ENCODE peak calls at places on chromosomes 6 and 20, in four cellular contexts. X is natural killer cell treated with Interleukin-12 subunit alpha and Interleukin-12 subunit beta and Interleukin-15 and Interleukin-18, amount 100 ng/mL, for 72 hours; V is iPS-NIHi11; B is progenitor cell of endocrine pancreas. L is an unnamed sample.

GRCh38 chr20:38833857-38834164 is 28.3 kb downstream of the PPP1R16B start:
- DNase-seq in X (no peak), V (no peak), B (no peak), L (no peak)

GRCh38 chr6:39217177-39217864 is 12.0 kb downstream of the KCNK5 start:
- DNase-seq in X (peak), V (no peak), B (no peak), L (no peak)

GRCh38 chr6:63573899-63574553 is 1.7 kb downstream of the LOC128125822 start:
- DNase-seq in X (peak), V (peak), B (peak), L (peak)

GRCh38 chr6:157410088-157410487 is 29.1 kb downstream of the ZDHHC14 start:
- DNase-seq in X (no peak), V (no peak), B (no peak), L (no peak)

GRCh38 chr6:167448378-167448777 is 123.5 kb downstream of the TTLL2 start:
- DNase-seq in X (no peak), V (no peak), B (no peak), L (no peak)

GRCh38 chr6:31791324-31792089 is 4.0 kb downstream of the VARS1 start:
- DNase-seq in X (no peak), V (peak), B (peak), L (peak)

GRCh38 chr6:137487947-137488735 is 6.1 kb downstream of the OLIG3 start:
- DNase-seq in X (no peak), V (peak), B (no peak), L (peak)

GRCh38 chr6:75288023-75288422 is 3.4 kb upstream of the TMEM30A start:
- DNase-seq in X (no peak), V (no peak), B (no peak), L (no peak)

GRCh38 chr6:100001915-100002388 is 7.9 kb upstream of the MCHR2 start:
- DNase-seq in X (peak), V (peak), B (peak), L (peak)

GRCh38 chr6:95431637-95432228 is 145.6 kb upstream of the MANEA start:
- DNase-seq in X (no peak), V (peak), B (peak), L (peak)

GRCh38 chr6:30888472-30889137 is 4.3 kb downstream of the DDR1 start:
- DNase-seq in X (no peak), V (no peak), B (no peak), L (no peak)

L was measured in neuronal stem cell.